ENCODE peak calls at places on chromosomes 12 and 14, in nine cellular contexts. K is stomach, W is NB4, Y is endothelial cell of umbilical vein, X is IMR-90, F is A549, E is sigmoid colon, J is body of pancreas, U is breast epithelium. M is an unnamed sample.

GRCh38 chr14:95217391-95217900 is 60.1 kb upstream of the DICER1 start:
- DNase-seq in U (no peak), W (no peak), J (no peak), K (no peak), F (no peak), E (no peak), X (no peak), Y (no peak), M (no peak)

GRCh38 chr12:104218935-104219334 is 3.4 kb downstream of the TXNRD1 start:
- DNase-seq in Y (peak), E (no peak), F (no peak), X (peak), U (no peak), W (peak), J (no peak), K (no peak), M (peak)

GRCh38 chr12:13924286-13924685 is 57.1 kb downstream of the GRIN2B start:
- DNase-seq in E (no peak), X (no peak), W (no peak), J (no peak), F (no peak), K (no peak), Y (no peak), U (no peak), M (no peak)

GRCh38 chr12:45522227-45522626 is 207.3 kb upstream of the ARID2 start:
- DNase-seq in E (no peak), K (no peak), X (no peak), W (no peak), J (no peak), Y (no peak), F (no peak), U (no peak), M (no peak)

GRCh38 chr14:69536976-69537375 is 37.7 kb downstream of the CCDC177 start:
- DNase-seq in E (no peak), J (no peak), W (no peak), Y (no peak), X (no peak), U (no peak), K (no peak), F (no peak), M (no peak)

GRCh38 chr12:78403136-78403535 is 461.4 kb upstream of the SYT1 start:
- DNase-seq in X (peak), U (no peak), K (no peak), F (peak), Y (no peak), W (no peak), E (no peak), J (no peak), M (no peak)

GRCh38 chr14:64463873-64464272 is 1.4 kb upstream of the AKAP5 start:
- DNase-seq in X (no peak), W (no peak), E (no peak), F (no peak), K (no peak), J (no peak), Y (no peak), U (no peak), M (no peak)

GRCh38 chr14:77307099-77307496 is 13.6 kb downstream of the POMT2 start:
- DNase-seq in X (peak), J (no peak), E (no peak), F (no peak), K (no peak), W (no peak), Y (peak), U (no peak), M (no peak)

GRCh38 chr14:74575936-74576335 is 36.1 kb downstream of the LTBP2 start:
- DNase-seq in K (no peak), W (no peak), X (no peak), U (no peak), Y (no peak), E (peak), J (no peak), F (no peak), M (no peak)

GRCh38 chr12:6115389-6115788 is 9.1 kb downstream of the VWF start:
- DNase-seq in K (no peak), W (no peak), X (peak), F (no peak), J (no peak), E (no peak), U (no peak), Y (peak), M (no peak)

GRCh38 chr12:113537751-113538087 is 66.0 kb upstream of the LHX5 start:
- DNase-seq in Y (no peak), E (no peak), J (no peak), K (no peak), W (no peak), U (no peak), X (no peak), F (peak), M (peak)

GRCh38 chr12:128455849-128456248 is 188.9 kb downstream of the TMEM132C start:
- DNase-seq in U (no peak), J (no peak), Y (no peak), E (no peak), X (no peak), K (no peak), W (no peak), F (no peak), M (no peak)

GRCh38 chr12:121005346-121005815 is 10.9 kb downstream of the C12orf43 start:
- DNase-seq in J (peak), U (no peak), F (peak), K (peak), E (no peak), W (peak), Y (peak), X (peak), M (peak)

GRCh38 chr14:91354979-91355685 is 62.5 kb downstream of the CCDC88C start:
- DNase-seq in X (no peak), Y (no peak), U (no peak), F (no peak), K (no peak), E (no peak), J (no peak), W (peak), M (no peak)

GRCh38 chr12:57319678-57320469 is 68.9 kb upstream of the STAC3 start:
- DNase-seq in W (no peak), J (no peak), X (no peak), Y (peak), E (no peak), U (no peak), K (no peak), F (no peak), M (no peak)

GRCh38 chr14:44898547-44898946 is 63.2 kb downstream of the KLHL28 start:
- DNase-seq in Y (no peak), X (peak), F (no peak), U (no peak), J (no peak), K (no peak), W (peak), E (no peak), M (no peak)

GRCh38 chr14:79627058-79627457 is 584.2 kb downstream of the DIO2 start:
- DNase-seq in W (no peak), E (no peak), K (no peak), Y (no peak), J (no peak), F (no peak), U (no peak), X (no peak), M (no peak)

GRCh38 chr14:64388533-64389243 is 535 bp downstream of the MTHFD1 start:
- DNase-seq in W (peak), E (no peak), K (peak), X (peak), U (no peak), Y (no peak), J (peak), F (no peak), M (no peak)

GRCh38 chr14:90409209-90409730 is 12.4 kb downstream of the CALM1 start:
- DNase-seq in F (peak), U (no peak), E (peak), K (no peak), Y (peak), W (no peak), X (peak), J (peak), M (no peak)

GRCh38 chr12:67365131-67365530 is 96.0 kb downstream of the CAND1 start:
- DNase-seq in X (no peak), U (no peak), E (no peak), Y (no peak), F (no peak), K (no peak), W (no peak), J (no peak), M (no peak)

GRCh38 chr14:81435578-81436295 is 35.6 kb upstream of the STON2 start:
- DNase-seq in Y (peak), K (peak), U (no peak), J (peak), W (no peak), X (peak), E (peak), F (peak), M (peak)

GRCh38 chr12:11158885-11159444 is 12.0 kb upstream of the SMIM10L1 start:
- DNase-seq in K (no peak), U (no peak), J (no peak), W (no peak), Y (no peak), X (no peak), F (no peak), E (no peak), M (no peak)

GRCh38 chr14:99604766-99605298 is 825 bp upstream of the CCDC85C start:
- DNase-seq in F (peak), U (no peak), J (peak), X (peak), E (no peak), Y (peak), W (peak), K (no peak), M (no peak)
- TF ChIP-seq POLR2A in F (no peak), U (no peak), J (no peak), X (no peak), E (no peak), Y (peak), W (peak), K (no peak), M (no peak)

GRCh38 chr14:23543403-23543802 is 8.2 kb downstream of the ZFHX2 start:
- DNase-seq in U (no peak), X (no peak), E (no peak), K (no peak), J (no peak), Y (no peak), F (no peak), W (no peak), M (no peak)
- TF ChIP-seq POLR2A in U (no peak), X (no peak), E (no peak), K (no peak), J (no peak), Y (no peak), F (no peak), W (no peak), M (no peak)

DNA sequence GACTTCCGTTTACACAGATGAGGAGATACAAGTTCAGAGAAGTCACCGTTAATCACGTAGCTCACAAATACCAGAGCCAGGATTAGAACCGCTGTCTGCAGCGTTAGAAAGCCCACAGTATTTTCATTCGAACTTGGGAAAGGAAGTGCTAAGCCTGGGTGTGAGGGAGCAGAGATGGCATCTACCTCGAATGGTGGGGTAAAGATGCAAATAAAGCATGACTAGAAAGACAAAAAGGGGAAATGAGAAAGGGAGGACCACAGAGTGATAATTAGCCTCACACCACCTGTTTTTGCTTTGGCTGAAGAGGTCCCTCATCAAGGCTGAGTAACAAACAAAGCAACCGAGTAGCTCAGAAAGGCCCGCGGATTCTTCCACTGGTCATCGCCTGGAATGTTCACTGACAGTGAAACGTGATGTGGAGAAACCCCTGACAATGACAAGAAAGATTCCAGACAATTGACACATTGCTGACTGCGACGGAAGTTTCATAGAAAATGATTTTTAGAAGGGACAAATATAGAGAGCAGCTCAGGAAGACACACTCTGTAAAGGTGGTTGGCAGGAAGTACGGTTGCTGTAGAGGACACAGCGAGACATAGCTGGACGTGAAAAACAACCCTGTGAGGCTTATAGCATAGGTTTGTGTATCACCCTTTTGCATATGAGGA is 31.5 kb upstream of the BHLHE41 start:
- DNase-seq in K (no peak), X (no peak), Y (no peak), F (no peak), E (no peak), J (no peak), W (peak), U (no peak), M (no peak)
- TF ChIP-seq POLR2A in K (no peak), X (no peak), Y (no peak), F (no peak), E (no peak), J (no peak), W (no peak), U (no peak), M (no peak)

DNA sequence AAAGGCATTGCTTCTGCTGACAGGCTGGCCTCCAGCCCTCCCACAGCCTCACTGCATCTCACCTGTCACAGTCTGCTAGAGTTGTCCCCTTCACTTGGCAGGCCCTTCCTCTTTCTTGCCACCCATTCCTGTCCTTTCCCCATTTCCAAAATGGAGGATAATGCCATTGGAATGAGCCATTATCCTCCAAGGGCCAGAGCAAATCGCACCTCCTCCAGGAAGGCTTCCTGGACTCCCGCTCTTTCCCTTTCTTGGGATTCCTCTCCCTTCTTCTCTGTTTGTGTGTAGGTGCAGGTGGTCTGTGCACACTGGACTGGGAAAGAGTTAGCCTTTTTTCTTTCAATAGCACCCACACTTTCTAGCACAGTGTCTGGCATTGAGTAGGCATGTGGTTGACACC is 3.8 kb downstream of the KRT82 start:
- DNase-seq in F (no peak), J (no peak), W (no peak), Y (no peak), X (no peak), E (peak), U (no peak), K (no peak), M (no peak)
- TF ChIP-seq POLR2A in F (no peak), J (no peak), W (no peak), Y (no peak), X (no peak), E (no peak), U (no peak), K (no peak), M (no peak)

GRCh38 chr12:76043377-76043776 is 11.8 kb upstream of the PHLDA1 start:
- DNase-seq in J (no peak), U (no peak), X (no peak), E (no peak), F (no peak), W (no peak), K (no peak), Y (no peak), M (no peak)
- TF ChIP-seq POLR2A in J (no peak), U (no peak), X (no peak), E (no peak), F (no peak), W (no peak), K (no peak), Y (no peak), M (no peak)